ENCODE peak calls at places on chromosomes 11 and 22, in four cellular contexts. L is H1, M is GM12878, E is HepG2. Z is an unnamed sample.

GRCh38 chr22:44091751-44092150 is 67.6 kb downstream of the PARVB start:
- DNase-seq in L (no peak), M (no peak), E (no peak), Z (no peak)

GRCh38 chr11:87301785-87302540 is 264.2 kb downstream of the TMEM135 start:
- DNase-seq in L (no peak), M (no peak), E (no peak), Z (no peak)

GRCh38 chr11:80815752-80816453 is 1375.1 kb upstream of the TENM4 start:
- DNase-seq in L (no peak), M (peak), E (no peak), Z (no peak)

GRCh38 chr11:115527534-115528125 is 23.4 kb upstream of the CADM1 start:
- DNase-seq in L (no peak), M (no peak), E (no peak), Z (no peak)

GRCh38 chr11:75565221-75565814 is 3.3 kb downstream of the SERPINH1 start:
- DNase-seq in L (no peak), M (no peak), E (peak), Z (no peak)

GRCh38 chr11:65442952-65443351 is 20.4 kb downstream of the NEAT1 start:
- DNase-seq in L (no peak), M (no peak), E (no peak), Z (no peak)

GRCh38 chr11:69617220-69617619 is 23.7 kb upstream of the CCND1 start:
- DNase-seq in L (no peak), M (no peak), E (no peak), Z (no peak)

GRCh38 chr22:23574371-23574811 is 5.7 kb downstream of the IGLL1 start:
- DNase-seq in L (no peak), M (no peak), E (no peak), Z (no peak)

GRCh38 chr22:21942407-21942895 is 10.2 kb downstream of the PPM1F start:
- DNase-seq in L (no peak), M (no peak), E (no peak), Z (no peak)

GRCh38 chr11:60934091-60934789 is 10.0 kb downstream of the TMEM132A start:
- DNase-seq in L (no peak), M (no peak), E (no peak), Z (no peak)

GRCh38 chr11:24298126-24298525 is 198.7 kb upstream of the LUZP2 start:
- DNase-seq in L (no peak), M (no peak), E (no peak), Z (no peak)

GRCh38 chr11:122978303-122978620 is 3.4 kb downstream of the BSX start:
- DNase-seq in L (peak), M (no peak), E (no peak), Z (no peak)

GRCh38 chr22:18091916-18092526 is 14.2 kb downstream of the PEX26 start:
- DNase-seq in L (no peak), M (no peak), E (peak), Z (no peak)

GRCh38 chr22:42473484-42474193 is 41.4 kb upstream of the NFAM1 start:
- DNase-seq in L (no peak), M (no peak), E (peak), Z (no peak)

GRCh38 chr11:114416441-114416928 is 16.0 kb downstream of the RBM7 start:
- DNase-seq in L (no peak), M (no peak), E (no peak), Z (no peak)

GRCh38 chr11:46353706-46354105 is 6.4 kb downstream of the DGKZ start:
- DNase-seq in L (no peak), M (no peak), E (no peak), Z (no peak)

GRCh38 chr22:33247758-33248157 is 189.6 kb upstream of the SYN3 start:
- DNase-seq in L (no peak), M (peak), E (no peak), Z (no peak)

GRCh38 chr11:19946681-19947080 is 213.6 kb downstream of the DBX1 start:
- DNase-seq in L (no peak), M (no peak), E (no peak), Z (no peak)

GRCh38 chr11:131875611-131876010 is 505.2 kb downstream of the NTM start:
- DNase-seq in L (no peak), M (no peak), E (no peak), Z (no peak)

GRCh38 chr11:17475666-17476316 is 854 bp downstream of the ABCC8 start:
- DNase-seq in L (no peak), M (no peak), E (no peak), Z (no peak)

GRCh38 chr11:61362542-61362875 is 335 bp downstream of the TMEM138 start:
- DNase-seq in L (no peak), M (no peak), E (peak), Z (no peak)

GRCh38 chr11:86931965-86932332 is 23.2 kb downstream of the FZD4 start:
- DNase-seq in L (no peak), M (no peak), E (no peak), Z (no peak)

GRCh38 chr11:120744016-120744994 is 232.8 kb downstream of the GRIK4 start:
- DNase-seq in L (no peak), M (no peak), E (no peak), Z (no peak)

GRCh38 chr11:114080219-114080618 is 20.7 kb downstream of the ZBTB16 start:
- DNase-seq in L (no peak), M (no peak), E (no peak), Z (no peak)

GRCh38 chr11:120068114-120068573 is 69.8 kb downstream of the TRIM29 start:
- DNase-seq in L (peak), M (no peak), E (no peak), Z (no peak)

GRCh38 chr11:134207538-134208239 is 16.1 kb downstream of the NCAPD3 start:
- DNase-seq in L (peak), M (no peak), E (peak), Z (no peak)

GRCh38 chr11:123700774-123701173 is 40.7 kb downstream of the ZNF202 start:
- DNase-seq in L (no peak), M (no peak), E (no peak), Z (no peak)

GRCh38 chr11:104764718-104765045 is 133.6 kb downstream of the CASP12 start:
- DNase-seq in L (no peak), M (no peak), E (no peak), Z (no peak)

GRCh38 chr11:94574193-94574961 is 7.2 kb downstream of the PIWIL4 start:
- DNase-seq in L (no peak), M (no peak), E (no peak), Z (no peak)

GRCh38 chr11:120651836-120652235 is 140.3 kb downstream of the GRIK4 start:
- DNase-seq in L (no peak), M (no peak), E (no peak), Z (no peak)

GRCh38 chr22:46936378-46936916 is 174.0 kb downstream of the TBC1D22A start:
- DNase-seq in L (peak), M (no peak), E (peak), Z (no peak)

GRCh38 chr11:78341841-78342240 is 75.8 kb downstream of the GAB2 start:
- DNase-seq in L (no peak), M (no peak), E (no peak), Z (no peak)

GRCh38 chr11:121421149-121421906 is 30.8 kb upstream of the SORL1 start:
- DNase-seq in L (no peak), M (no peak), E (no peak), Z (no peak)

GRCh38 chr22:44108806-44109385 is 71.8 kb upstream of the PARVG start:
- DNase-seq in L (no peak), M (no peak), E (no peak), Z (no peak)

GRCh38 chr22:49023879-49024774 is 803.5 kb downstream of the BRD1 start:
- DNase-seq in L (no peak), M (no peak), E (no peak), Z (no peak)

GRCh38 chr11:75203138-75203537 is 37.4 kb upstream of the TPBGL start:
- DNase-seq in L (no peak), M (no peak), E (no peak), Z (no peak)

GRCh38 chr11:36300651-36301050 is 4.6 kb downstream of the PRR5L start:
- DNase-seq in L (no peak), M (no peak), E (no peak), Z (no peak)

GRCh38 chr22:20107471-20107901 is 8.4 kb upstream of the RANBP1 start:
- DNase-seq in L (no peak), M (no peak), E (no peak), Z (no peak)

GRCh38 chr11:88475991-88476418 is 138.5 kb upstream of the CTSC start:
- DNase-seq in L (no peak), M (no peak), E (no peak), Z (no peak)

GRCh38 chr22:50057868-50058311 is at the start of gene TTLL8:
- DNase-seq in L (no peak), M (no peak), E (no peak), Z (no peak)
- H3K4me3 ChIP-seq in L (peak), M (no peak), E (no peak), Z (peak)

GRCh38 chr11:110176366-110177056 is 83.3 kb downstream of the ZC3H12C start:
- DNase-seq in L (no peak), M (no peak), E (no peak), Z (no peak)
- TF ChIP-seq SUZ12 in L (no peak), M (no peak), E (no peak), Z (no peak)

GRCh38 chr11:64206457-64207246 is at the start of gene FERMT3:
- DNase-seq in L (no peak), M (peak), E (no peak), Z (no peak)
- H3K4me3 ChIP-seq in L (no peak), M (peak), E (no peak), Z (no peak)

GRCh38 chr11:27916541-27917100 is 191.3 kb downstream of the KIF18A start:
- DNase-seq in L (no peak), M (peak), E (no peak), Z (no peak)
- TF ChIP-seq SUZ12 in L (no peak), M (no peak), E (no peak), Z (no peak)

GRCh38 chr11:128688031-128688713 is 5.7 kb upstream of the FLI1 start:
- DNase-seq in L (peak), M (no peak), E (no peak), Z (no peak)
- H3K4me3 ChIP-seq in L (no peak), M (no peak), E (no peak), Z (no peak)

DNA sequence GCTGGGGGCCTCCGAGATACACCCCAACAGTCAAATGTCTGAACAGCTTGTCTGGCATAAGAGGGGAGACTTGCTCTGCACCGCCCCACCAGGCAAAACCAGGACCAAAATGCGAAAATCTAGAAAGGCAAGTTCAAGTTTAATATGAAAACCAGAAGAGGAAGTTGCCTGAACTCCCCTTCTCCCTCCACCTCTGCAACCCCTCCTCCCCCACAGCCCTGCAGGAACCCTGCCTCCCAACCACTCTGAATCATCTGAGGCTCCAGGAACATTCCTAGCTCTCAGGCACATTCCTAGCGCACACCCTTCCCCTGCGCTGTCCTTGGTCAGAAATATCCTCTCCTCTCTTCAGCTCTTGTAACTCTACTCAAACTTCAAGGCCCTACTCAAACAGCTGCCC is 36.7 kb downstream of the ISX start:
- DNase-seq in L (peak), M (no peak), E (no peak), Z (peak)
- TF ChIP-seq SUZ12 in L (no peak), M (no peak), E (no peak), Z (no peak)

Z was measured in NT2/D1.